ENCODE peak calls at places on chromosome 14, in nine cellular contexts. B is HCT116, Q is SK-N-SH, A is GM23248, G is fibroblast of the aortic adventitia, K is skeletal muscle cell, J is right lobe of liver, C is pancreas, H is OCI-LY7. Y is an unnamed sample.

GRCh38 chr14:95943699-95944098 is 67.1 kb downstream of the TUNAR start:
- DNase-seq in Q (peak), K (no peak), J (no peak), G (no peak), H (no peak), B (no peak), C (no peak), A (no peak), Y (no peak)

GRCh38 chr14:102293784-102294183 is 11.2 kb downstream of the MOK start:
- DNase-seq in B (no peak), Q (no peak), K (no peak), A (peak), J (no peak), G (peak), C (no peak), H (no peak), Y (no peak)

GRCh38 chr14:78182722-78183121 is 12.5 kb downstream of the NRXN3 start:
- DNase-seq in G (no peak), J (no peak), K (no peak), A (no peak), H (no peak), C (no peak), Q (no peak), B (no peak), Y (no peak)

GRCh38 chr14:88604213-88604612 is 41.4 kb downstream of the ZC3H14 start:
- DNase-seq in C (no peak), B (no peak), A (no peak), H (no peak), J (no peak), K (no peak), G (no peak), Q (no peak), Y (no peak)

GRCh38 chr14:81400202-81400678 is at the start of gene STON2:
- DNase-seq in B (peak), G (peak), C (no peak), A (peak), H (no peak), Q (no peak), K (peak), J (no peak), Y (no peak)

GRCh38 chr14:21924479-21924878 is 250.9 kb upstream of the OR4E1 start:
- DNase-seq in B (no peak), J (no peak), H (peak), G (no peak), K (no peak), C (no peak), Q (no peak), A (no peak), Y (no peak)

GRCh38 chr14:99230271-99231141 is 41.5 kb downstream of the BCL11B start:
- DNase-seq in G (no peak), J (no peak), A (peak), K (no peak), B (no peak), C (no peak), Q (no peak), H (no peak), Y (no peak)

GRCh38 chr14:93970967-93971634 is 5.3 kb downstream of the ASB2 start:
- DNase-seq in G (no peak), A (peak), Q (no peak), H (peak), B (no peak), J (no peak), K (no peak), C (no peak), Y (no peak)

GRCh38 chr14:94408546-94409095 is 20.2 kb upstream of the SERPINA1 start:
- DNase-seq in A (no peak), H (no peak), B (no peak), G (no peak), C (no peak), K (no peak), Q (no peak), J (no peak), Y (no peak)

GRCh38 chr14:98906123-98906995 is 365.6 kb downstream of the BCL11B start:
- DNase-seq in K (no peak), C (no peak), H (no peak), J (no peak), B (peak), Q (no peak), G (no peak), A (no peak), Y (no peak)

GRCh38 chr14:21999400-21999799 is 325.8 kb upstream of the OR4E1 start:
- DNase-seq in H (no peak), A (no peak), J (no peak), C (no peak), B (no peak), K (no peak), Q (no peak), G (no peak), Y (no peak)

GRCh38 chr14:103904493-103905107 is 23.7 kb upstream of the TDRD9 start:
- DNase-seq in H (no peak), Q (peak), B (no peak), J (no peak), C (no peak), G (no peak), A (no peak), K (no peak), Y (no peak)

GRCh38 chr14:34461334-34462131 is 507 bp downstream of the SPTSSA start:
- DNase-seq in K (no peak), C (peak), Q (no peak), J (peak), H (peak), G (peak), B (peak), A (peak), Y (peak)

GRCh38 chr14:89165189-89165809 is 251.7 kb downstream of the FOXN3 start:
- DNase-seq in C (no peak), B (no peak), A (peak), K (no peak), H (peak), G (peak), Q (no peak), J (no peak), Y (no peak)

GRCh38 chr14:49506650-49507049 is 79.5 kb downstream of the RPS29 start:
- DNase-seq in C (no peak), Q (no peak), H (no peak), A (no peak), K (no peak), J (no peak), B (no peak), G (no peak), Y (no peak)

GRCh38 chr14:71103662-71104484 is 196.6 kb downstream of the PCNX1 start:
- DNase-seq in A (peak), J (no peak), K (peak), G (peak), Q (peak), C (no peak), B (peak), H (peak), Y (peak)

GRCh38 chr14:74658535-74659130 is 46.6 kb upstream of the LTBP2 start:
- DNase-seq in Q (no peak), H (no peak), J (no peak), A (peak), G (peak), B (no peak), K (no peak), C (no peak), Y (no peak)

GRCh38 chr14:46885566-46885965 is 234.0 kb upstream of the RPL10L start:
- DNase-seq in G (no peak), B (no peak), H (no peak), Q (no peak), A (no peak), K (no peak), C (no peak), J (no peak), Y (no peak)

GRCh38 chr14:24673534-24674203 is 39.7 kb upstream of the GZMB start:
- DNase-seq in H (peak), Q (no peak), J (no peak), B (no peak), A (no peak), G (no peak), K (no peak), C (no peak), Y (no peak)

GRCh38 chr14:34129927-34130552 is 179.2 kb upstream of the EGLN3 start:
- DNase-seq in H (no peak), Q (no peak), A (no peak), B (no peak), C (no peak), K (no peak), G (no peak), J (no peak), Y (no peak)

GRCh38 chr14:103213331-103213730 is 90.1 kb downstream of the TNFAIP2 start:
- DNase-seq in B (no peak), Q (no peak), J (peak), A (no peak), G (no peak), K (no peak), H (no peak), C (no peak), Y (no peak)

GRCh38 chr14:75597149-75597548 is 18.7 kb downstream of the FLVCR2 start:
- DNase-seq in A (no peak), H (no peak), C (no peak), K (no peak), G (no peak), Q (no peak), J (no peak), B (no peak), Y (no peak)

GRCh38 chr14:94132285-94132887 is 3.0 kb upstream of the IFI27L2 start:
- DNase-seq in B (peak), K (no peak), H (peak), C (peak), Q (peak), A (peak), J (no peak), G (peak), Y (no peak)

GRCh38 chr14:86015511-86015910 is 485.6 kb downstream of the FLRT2 start:
- DNase-seq in C (no peak), B (no peak), H (no peak), J (no peak), K (no peak), Q (no peak), A (no peak), G (no peak), Y (no peak)

GRCh38 chr14:103522649-103523582 is at the start of gene CKB:
- DNase-seq in C (peak), K (no peak), Q (peak), G (peak), J (peak), H (no peak), B (no peak), A (peak), Y (no peak)

GRCh38 chr14:100648474-100649172 is 61.4 kb upstream of the BEGAIN start:
- DNase-seq in A (no peak), C (no peak), G (no peak), H (no peak), K (no peak), J (no peak), Q (no peak), B (no peak), Y (no peak)

GRCh38 chr14:96166475-96167223 is 38.0 kb upstream of the BDKRB2 start:
- DNase-seq in A (peak), C (peak), J (no peak), B (no peak), Q (no peak), H (no peak), G (peak), K (no peak), Y (no peak)

GRCh38 chr14:50060871-50061663 is 55.3 kb downstream of the VCPKMT start:
- DNase-seq in C (peak), K (peak), H (peak), A (peak), Q (peak), B (no peak), J (no peak), G (peak), Y (peak)

GRCh38 chr14:23137221-23138172 is 18.4 kb upstream of the CEBPE start:
- DNase-seq in G (no peak), A (no peak), J (no peak), K (no peak), C (no peak), H (no peak), B (no peak), Q (no peak), Y (no peak)

GRCh38 chr14:96268426-96269358 is 12.7 kb downstream of the BDKRB1 start:
- DNase-seq in H (no peak), G (peak), A (peak), Q (no peak), B (no peak), C (peak), J (no peak), K (peak), Y (peak)

GRCh38 chr14:89960895-89961294 is 5.2 kb downstream of the TDP1 start:
- DNase-seq in J (no peak), B (no peak), Q (no peak), K (no peak), G (no peak), H (no peak), A (no peak), C (no peak), Y (no peak)

GRCh38 chr14:50232276-50232642 is 881 bp upstream of the SOS2 start:
- DNase-seq in K (no peak), G (no peak), B (no peak), J (no peak), H (no peak), Q (no peak), C (no peak), A (no peak), Y (no peak)

DNA sequence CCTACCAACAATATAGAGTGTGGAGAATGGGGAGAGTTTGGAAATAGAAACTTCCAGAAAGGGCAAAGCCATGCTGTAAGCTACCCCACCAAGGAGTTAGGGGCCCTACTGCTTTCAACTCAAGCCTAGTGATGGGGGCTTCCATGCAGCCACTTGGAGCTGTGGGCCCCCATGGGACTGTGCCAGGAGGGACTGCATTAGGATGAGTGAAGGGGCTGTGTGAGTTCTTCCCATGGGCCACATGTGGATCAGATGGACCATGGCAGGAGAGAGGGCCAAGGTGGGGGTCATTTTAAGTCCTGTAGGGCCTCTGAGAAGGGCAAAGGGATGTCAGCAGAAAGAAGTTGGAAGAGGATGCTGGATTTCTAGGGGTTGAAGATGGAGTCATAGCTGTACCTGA is 23.1 kb upstream of the CIPC start:
- DNase-seq in C (no peak), J (no peak), K (no peak), Q (no peak), A (no peak), B (no peak), G (no peak), H (no peak), Y (no peak)
- H3K4me3 ChIP-seq in C (no peak), J (no peak), K (no peak), Q (no peak), A (no peak), B (no peak), G (no peak), H (no peak), Y (no peak)

DNA sequence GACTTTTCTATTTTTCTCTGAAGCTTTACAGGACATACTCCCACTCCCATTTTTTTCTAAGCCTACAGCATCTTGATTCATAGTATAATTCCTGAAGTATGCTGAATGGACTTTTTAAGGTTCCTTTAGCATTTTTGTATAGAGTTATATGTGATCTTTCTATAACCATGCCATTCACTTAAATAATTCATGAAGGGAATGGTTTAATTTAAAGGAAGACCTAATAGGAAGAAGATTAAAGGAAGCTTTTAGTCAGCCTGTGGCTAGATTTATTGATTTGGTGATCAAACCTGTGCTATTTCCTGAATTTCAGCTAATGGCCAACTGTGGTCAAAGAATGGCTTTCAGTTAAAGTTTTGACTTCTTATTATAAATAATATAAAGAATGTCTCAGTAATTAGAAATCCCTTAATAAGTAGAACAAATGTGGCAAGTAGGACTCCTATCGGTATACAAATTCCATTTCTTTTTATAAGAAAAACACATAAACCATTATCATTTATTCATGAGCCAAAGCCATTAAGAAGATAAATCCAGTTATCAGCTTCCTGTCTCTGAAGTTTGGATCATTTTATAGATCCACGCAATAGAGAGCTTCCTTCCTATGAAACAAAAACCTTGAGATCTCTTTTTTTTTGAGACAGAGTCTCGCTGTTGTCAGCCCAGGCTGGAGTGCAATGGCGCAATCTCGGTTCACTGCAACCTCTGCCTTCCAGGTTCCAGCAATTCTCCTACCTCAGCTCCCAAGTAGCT is 4.0 kb upstream of the MAPK1IP1L start:
- DNase-seq in A (no peak), B (no peak), H (no peak), G (no peak), K (no peak), J (no peak), Q (no peak), C (no peak), Y (no peak)
- H3K4me3 ChIP-seq in A (no peak), B (no peak), H (no peak), G (no peak), K (no peak), J (no peak), Q (no peak), C (no peak), Y (no peak)

DNA sequence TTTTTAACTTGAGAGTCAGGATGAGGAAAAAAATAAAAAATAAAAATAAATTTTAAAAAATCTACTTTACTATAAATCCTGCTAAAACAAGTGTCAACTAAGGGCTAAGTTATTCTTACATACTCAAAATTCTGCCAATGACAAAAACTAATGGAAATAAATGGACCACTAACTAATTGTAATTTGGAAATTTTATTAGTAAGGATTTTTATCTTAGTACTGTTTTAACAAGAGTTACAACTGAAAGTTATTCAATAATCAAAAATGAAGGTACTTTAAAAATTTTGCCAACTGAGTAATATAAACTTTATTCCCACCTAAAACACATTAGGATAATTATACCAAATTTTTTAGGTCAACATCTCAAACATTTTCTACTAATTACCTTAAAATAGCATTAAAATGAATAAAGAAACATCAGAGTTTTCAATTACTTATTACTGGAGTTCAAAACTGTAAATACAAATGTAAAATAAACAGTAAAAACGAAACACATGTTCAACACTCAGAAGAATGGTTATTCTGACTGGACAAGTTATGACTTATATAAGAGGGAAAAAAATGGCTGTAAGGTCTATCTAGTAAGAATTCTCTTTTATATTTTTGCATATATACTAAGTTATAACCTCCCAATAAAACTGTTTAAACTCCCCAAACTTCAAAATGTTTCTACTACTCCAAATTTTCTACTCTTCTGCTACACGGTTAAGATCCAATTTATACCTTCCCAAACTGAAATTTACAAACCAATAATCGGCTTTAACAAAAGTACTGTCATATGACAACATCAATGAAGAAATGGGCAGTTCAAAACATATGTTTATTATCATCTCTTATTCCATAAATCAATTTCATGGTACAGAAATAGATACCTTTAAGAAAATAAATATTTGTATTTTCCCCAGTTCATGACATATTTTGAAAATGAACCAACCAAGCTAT is 2.7 kb downstream of the HECTD1 start:
- DNase-seq in G (no peak), H (no peak), C (no peak), K (no peak), J (no peak), A (peak), Q (no peak), B (no peak), Y (no peak)
- H3K4me3 ChIP-seq in G (peak), H (peak), C (no peak), K (peak), J (peak), A (peak), Q (peak), B (no peak), Y (peak)

GRCh38 chr14:60681271-60681670 is 32.0 kb upstream of the SIX1 start:
- DNase-seq in B (no peak), J (no peak), H (no peak), C (no peak), Q (no peak), A (peak), K (no peak), G (no peak), Y (no peak)

GRCh38 chr14:60684203-60684602 is 34.9 kb upstream of the SIX1 start:
- DNase-seq in J (no peak), B (no peak), A (peak), G (no peak), Q (no peak), H (no peak), C (no peak), K (peak), Y (no peak)

GRCh38 chr14:60680511-60680910 is 31.2 kb upstream of the SIX1 start:
- DNase-seq in B (no peak), A (no peak), K (no peak), J (no peak), H (no peak), Q (no peak), G (no peak), C (no peak), Y (no peak)

GRCh38 chr14:60679566-60680258 is 30.4 kb upstream of the SIX1 start:
- DNase-seq in Q (no peak), G (no peak), C (no peak), J (no peak), A (no peak), K (no peak), H (no peak), B (no peak), Y (no peak)
- H3K4me3 ChIP-seq in Q (no peak), G (no peak), C (no peak), J (no peak), A (no peak), K (no peak), H (no peak), B (no peak), Y (no peak)

DNA sequence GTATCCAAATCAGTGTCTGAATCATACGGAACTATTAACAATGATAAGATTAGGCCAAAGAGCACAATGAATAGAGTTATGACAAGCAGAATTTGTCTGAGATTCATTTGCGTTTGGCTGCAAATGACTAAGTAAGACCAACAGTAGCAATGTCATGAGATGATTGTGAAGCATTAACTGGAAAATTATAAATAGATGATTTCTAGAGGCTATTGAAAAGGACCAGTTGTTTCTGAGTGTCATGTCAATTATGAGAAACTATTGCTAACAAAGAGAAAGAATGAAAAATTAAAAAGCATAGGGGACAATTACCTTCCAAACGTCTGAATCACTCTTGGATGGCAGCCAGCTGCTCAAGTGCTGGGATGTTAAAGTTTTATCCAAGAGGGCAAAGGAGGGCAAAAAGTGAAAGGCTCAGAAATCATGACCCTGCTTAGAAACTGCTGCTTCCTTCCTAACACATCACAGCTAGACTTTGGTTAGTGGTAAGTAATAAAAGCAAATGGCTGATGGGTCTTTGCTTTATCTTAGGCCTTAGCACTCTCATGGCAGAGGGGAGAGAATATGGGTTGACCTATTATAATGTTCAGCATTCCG is 89.0 kb downstream of the AKAP6 start:
- DNase-seq in K (no peak), A (peak), G (peak), Q (no peak), J (no peak), B (no peak), C (peak), H (no peak), Y (peak)
- H3K4me3 ChIP-seq in K (no peak), A (no peak), G (no peak), Q (no peak), J (no peak), B (no peak), C (no peak), H (no peak), Y (no peak)

Y was measured in HFF-Myc.